ENCODE peak calls at places on chromosomes 13 and 19, in six cellular contexts. H is neural crest cell; C is activated CD4-positive, alpha-beta T cell treated with anti-CD3 and anti-CD28 coated beads for 24 hours; N is AG04450; X is adrenal gland; S is stimulated activated naive B cell treated with anti-CD40 and anti-IgM and Interleukin-4, amounts not matched to agents 10 μg/mL and 1 μg/mL and 100 μg/mL, for 72 hours. Q is an unnamed sample.

GRCh38 chr19:9847087-9847671 is 12.1 kb downstream of the PIN1 start:
- DNase-seq in X (peak), S (no peak), H (peak), C (peak), N (peak), Q (peak)

GRCh38 chr19:48543121-48543710 is 8.8 kb upstream of the SULT2B1 start:
- DNase-seq in N (no peak), C (no peak), H (no peak), S (no peak), X (no peak), Q (no peak)

GRCh38 chr13:36559388-36559787 is 114.4 kb upstream of the SERTM1 start:
- DNase-seq in X (no peak), C (no peak), H (no peak), S (no peak), N (no peak), Q (no peak)

GRCh38 chr19:10593820-10594637 is 6.9 kb upstream of the AP1M2 start:
- DNase-seq in N (no peak), S (peak), C (no peak), X (peak), H (no peak), Q (peak)

GRCh38 chr19:52786078-52786463 is 520 bp downstream of the ZNF600 start:
- DNase-seq in C (no peak), N (no peak), H (no peak), S (no peak), X (peak), Q (no peak)

GRCh38 chr13:73040968-73041580 is 17.7 kb upstream of the KLF5 start:
- DNase-seq in N (no peak), H (no peak), X (no peak), C (no peak), S (no peak), Q (no peak)

GRCh38 chr13:79287994-79288795 is 117.9 kb downstream of the RBM26 start:
- DNase-seq in X (no peak), N (no peak), C (no peak), S (no peak), H (no peak), Q (no peak)

GRCh38 chr19:42469311-42470239 is 26.8 kb upstream of the CXCL17 start:
- DNase-seq in S (no peak), X (peak), H (no peak), N (no peak), C (no peak), Q (no peak)